ENCODE peak calls at places on chromosomes 3 and 15, in four cellular contexts. One of them, this sample, is unnamed.

GRCh38 chr3:50805321-50805720 is 130.6 kb downstream of the DOCK3 start:
- DNase-seq in A549: no peak
- DNase-seq in T-helper 17 cell: no peak
- DNase-seq in RKO: no peak
- DNase-seq in this sample: no peak

GRCh38 chr15:77067691-77068367 is 3.1 kb downstream of the TSPAN3 start:
- DNase-seq in A549: no peak
- DNase-seq in T-helper 17 cell: no peak
- DNase-seq in RKO: no peak
- DNase-seq in this sample: no peak

GRCh38 chr3:122671543-122671942 is 9.1 kb upstream of the PARP14 start:
- DNase-seq in A549: no peak
- DNase-seq in T-helper 17 cell: no peak
- DNase-seq in RKO: no peak
- DNase-seq in this sample: no peak

GRCh38 chr3:4994823-4995499 is 15.7 kb downstream of the BHLHE40 start:
- DNase-seq in A549: peak
- DNase-seq in T-helper 17 cell: no peak
- DNase-seq in RKO: peak
- DNase-seq in this sample: no peak

GRCh38 chr3:64872385-64872784 is 184.6 kb upstream of the ADAMTS9 start:
- DNase-seq in A549: no peak
- DNase-seq in T-helper 17 cell: no peak
- DNase-seq in RKO: no peak
- DNase-seq in this sample: no peak

GRCh38 chr3:111761309-111761795 is 97.7 kb upstream of the PHLDB2 start:
- DNase-seq in A549: peak
- DNase-seq in T-helper 17 cell: no peak
- DNase-seq in RKO: peak
- DNase-seq in this sample: no peak

GRCh38 chr3:191100516-191100915 is 98.5 kb upstream of the OSTN start:
- DNase-seq in A549: no peak
- DNase-seq in T-helper 17 cell: no peak
- DNase-seq in RKO: no peak
- DNase-seq in this sample: no peak

GRCh38 chr3:185270262-185270955 is 16.6 kb upstream of the EHHADH start:
- DNase-seq in A549: peak
- DNase-seq in T-helper 17 cell: no peak
- DNase-seq in RKO: peak
- DNase-seq in this sample: no peak

GRCh38 chr3:194301730-194302129 is 49.4 kb downstream of the CPN2 start:
- DNase-seq in A549: no peak
- DNase-seq in T-helper 17 cell: no peak
- DNase-seq in RKO: no peak
- DNase-seq in this sample: no peak

GRCh38 chr3:73653877-73654276 is 29.1 kb upstream of the PDZRN3 start:
- DNase-seq in A549: no peak
- DNase-seq in T-helper 17 cell: no peak
- DNase-seq in RKO: no peak
- DNase-seq in this sample: no peak

GRCh38 chr3:122149228-122149627 is 34.2 kb upstream of the CASR start:
- DNase-seq in A549: no peak
- DNase-seq in T-helper 17 cell: no peak
- DNase-seq in RKO: no peak
- DNase-seq in this sample: no peak

GRCh38 chr3:16270855-16271254 is 5.8 kb downstream of the OXNAD1 start:
- DNase-seq in A549: no peak
- DNase-seq in T-helper 17 cell: no peak
- DNase-seq in RKO: no peak
- DNase-seq in this sample: no peak

GRCh38 chr15:67468431-67468830 is 52.5 kb upstream of the C15orf61 start:
- DNase-seq in A549: no peak
- DNase-seq in T-helper 17 cell: no peak
- DNase-seq in RKO: no peak
- DNase-seq in this sample: no peak

GRCh38 chr3:14847613-14848541 is 29.1 kb downstream of the FGD5 start:
- DNase-seq in A549: peak
- DNase-seq in T-helper 17 cell: no peak
- DNase-seq in RKO: no peak
- DNase-seq in this sample: no peak

GRCh38 chr3:183818706-183819624 is 6.4 kb downstream of the MAP6D1 start:
- DNase-seq in A549: no peak
- DNase-seq in T-helper 17 cell: no peak
- DNase-seq in RKO: no peak
- DNase-seq in this sample: no peak

GRCh38 chr3:132285620-132285945 is 31.6 kb upstream of the ACP3 start:
- DNase-seq in A549: no peak
- DNase-seq in T-helper 17 cell: no peak
- DNase-seq in RKO: no peak
- DNase-seq in this sample: no peak

This sample was measured in activated B cell treated with CpG ODN at 0.5 μM for 24 hours.